ENCODE peak calls at places on chromosomes 7 and 10, in eight cellular contexts. One of them, this sample, is unnamed.

GRCh38 chr7:30933124-30933893 is 21.7 kb downstream of the AQP1 start:
- DNase-seq in CD8-positive, alpha-beta memory T cell: no peak
- DNase-seq in cardiac muscle cell: no peak
- DNase-seq in fibroblast of lung: no peak
- DNase-seq in right atrium auricular region: peak
- DNase-seq in right cardiac atrium: no peak
- DNase-seq in GM12865: peak
- DNase-seq in Karpas-422: no peak
- DNase-seq in this sample: no peak

GRCh38 chr7:28237368-28237767 is 56.8 kb upstream of the JAZF1 start:
- DNase-seq in CD8-positive, alpha-beta memory T cell: no peak
- DNase-seq in cardiac muscle cell: no peak
- DNase-seq in fibroblast of lung: no peak
- DNase-seq in right atrium auricular region: no peak
- DNase-seq in right cardiac atrium: peak
- DNase-seq in GM12865: no peak
- DNase-seq in Karpas-422: no peak
- DNase-seq in this sample: no peak

GRCh38 chr10:77970869-77971803 is 44.6 kb upstream of the DLG5 start:
- DNase-seq in CD8-positive, alpha-beta memory T cell: no peak
- DNase-seq in cardiac muscle cell: peak
- DNase-seq in fibroblast of lung: peak
- DNase-seq in right atrium auricular region: peak
- DNase-seq in right cardiac atrium: peak
- DNase-seq in GM12865: no peak
- DNase-seq in Karpas-422: no peak
- DNase-seq in this sample: no peak

GRCh38 chr10:108069096-108069495 is 904.6 kb upstream of the SORCS1 start:
- DNase-seq in CD8-positive, alpha-beta memory T cell: no peak
- DNase-seq in cardiac muscle cell: no peak
- DNase-seq in fibroblast of lung: no peak
- DNase-seq in right atrium auricular region: no peak
- DNase-seq in right cardiac atrium: no peak
- DNase-seq in GM12865: no peak
- DNase-seq in Karpas-422: no peak
- DNase-seq in this sample: no peak

GRCh38 chr7:89238156-89238555 is 442.6 kb upstream of the TEX47 start:
- DNase-seq in CD8-positive, alpha-beta memory T cell: no peak
- DNase-seq in cardiac muscle cell: no peak
- DNase-seq in fibroblast of lung: peak
- DNase-seq in right atrium auricular region: no peak
- DNase-seq in right cardiac atrium: no peak
- DNase-seq in GM12865: no peak
- DNase-seq in Karpas-422: no peak
- DNase-seq in this sample: no peak

GRCh38 chr10:126617208-126617607 is 53.3 kb downstream of the C10orf90 start:
- DNase-seq in CD8-positive, alpha-beta memory T cell: no peak
- DNase-seq in cardiac muscle cell: no peak
- DNase-seq in fibroblast of lung: no peak
- DNase-seq in right atrium auricular region: no peak
- DNase-seq in right cardiac atrium: no peak
- DNase-seq in GM12865: no peak
- DNase-seq in Karpas-422: no peak
- DNase-seq in this sample: no peak

GRCh38 chr10:123009105-123009805 is 449 bp downstream of the ACADSB start:
- DNase-seq in CD8-positive, alpha-beta memory T cell: no peak
- DNase-seq in cardiac muscle cell: peak
- DNase-seq in fibroblast of lung: peak
- DNase-seq in right atrium auricular region: peak
- DNase-seq in right cardiac atrium: peak
- DNase-seq in GM12865: peak
- DNase-seq in Karpas-422: peak
- DNase-seq in this sample: peak

GRCh38 chr10:119469325-119469707 is 73.2 kb downstream of the RGS10 start:
- DNase-seq in CD8-positive, alpha-beta memory T cell: no peak
- DNase-seq in cardiac muscle cell: no peak
- DNase-seq in fibroblast of lung: no peak
- DNase-seq in right atrium auricular region: no peak
- DNase-seq in right cardiac atrium: no peak
- DNase-seq in GM12865: no peak
- DNase-seq in Karpas-422: no peak
- DNase-seq in this sample: no peak

GRCh38 chr10:44056206-44056605 is 328.7 kb downstream of the CXCL12 start:
- DNase-seq in CD8-positive, alpha-beta memory T cell: no peak
- DNase-seq in cardiac muscle cell: no peak
- DNase-seq in fibroblast of lung: no peak
- DNase-seq in right atrium auricular region: no peak
- DNase-seq in right cardiac atrium: no peak
- DNase-seq in GM12865: no peak
- DNase-seq in Karpas-422: no peak
- DNase-seq in this sample: no peak

GRCh38 chr10:119658274-119658673 is 7.1 kb downstream of the BAG3 start:
- DNase-seq in CD8-positive, alpha-beta memory T cell: no peak
- DNase-seq in cardiac muscle cell: peak
- DNase-seq in fibroblast of lung: peak
- DNase-seq in right atrium auricular region: peak
- DNase-seq in right cardiac atrium: peak
- DNase-seq in GM12865: no peak
- DNase-seq in Karpas-422: no peak
- DNase-seq in this sample: no peak

GRCh38 chr10:77478248-77478963 is 159.2 kb downstream of the KCNMA1 start:
- DNase-seq in CD8-positive, alpha-beta memory T cell: no peak
- DNase-seq in cardiac muscle cell: no peak
- DNase-seq in fibroblast of lung: peak
- DNase-seq in right atrium auricular region: no peak
- DNase-seq in right cardiac atrium: no peak
- DNase-seq in GM12865: no peak
- DNase-seq in Karpas-422: no peak
- DNase-seq in this sample: no peak

GRCh38 chr7:23273141-23273599 is 26.0 kb upstream of the MALSU1 start:
- DNase-seq in CD8-positive, alpha-beta memory T cell: peak
- DNase-seq in cardiac muscle cell: peak
- DNase-seq in fibroblast of lung: peak
- DNase-seq in right atrium auricular region: peak
- DNase-seq in right cardiac atrium: peak
- DNase-seq in GM12865: peak
- DNase-seq in Karpas-422: peak
- DNase-seq in this sample: peak

GRCh38 chr10:52540479-52540984 is 226.5 kb downstream of the DKK1 start:
- DNase-seq in CD8-positive, alpha-beta memory T cell: no peak
- DNase-seq in cardiac muscle cell: no peak
- DNase-seq in fibroblast of lung: no peak
- DNase-seq in right atrium auricular region: no peak
- DNase-seq in right cardiac atrium: no peak
- DNase-seq in GM12865: no peak
- DNase-seq in Karpas-422: no peak
- DNase-seq in this sample: no peak

GRCh38 chr10:72242675-72243074 is 26.6 kb upstream of the ASCC1 start:
- DNase-seq in CD8-positive, alpha-beta memory T cell: no peak
- DNase-seq in cardiac muscle cell: no peak
- DNase-seq in fibroblast of lung: peak
- DNase-seq in right atrium auricular region: peak
- DNase-seq in right cardiac atrium: peak
- DNase-seq in GM12865: no peak
- DNase-seq in Karpas-422: no peak
- DNase-seq in this sample: no peak

GRCh38 chr7:140982508-140982907 is 32.2 kb downstream of the MRPS33 start:
- DNase-seq in CD8-positive, alpha-beta memory T cell: no peak
- DNase-seq in cardiac muscle cell: no peak
- DNase-seq in fibroblast of lung: no peak
- DNase-seq in right atrium auricular region: no peak
- DNase-seq in right cardiac atrium: no peak
- DNase-seq in GM12865: peak
- DNase-seq in Karpas-422: no peak
- DNase-seq in this sample: no peak

GRCh38 chr10:58513189-58514101 is 773 bp downstream of the BICC1 start:
- DNase-seq in CD8-positive, alpha-beta memory T cell: no peak
- DNase-seq in cardiac muscle cell: peak
- DNase-seq in fibroblast of lung: peak
- DNase-seq in right atrium auricular region: peak
- DNase-seq in right cardiac atrium: peak
- DNase-seq in GM12865: no peak
- DNase-seq in Karpas-422: no peak
- DNase-seq in this sample: peak

GRCh38 chr7:99927536-99927935 is 1.9 kb downstream of the GJC3 start:
- DNase-seq in CD8-positive, alpha-beta memory T cell: no peak
- DNase-seq in cardiac muscle cell: no peak
- DNase-seq in fibroblast of lung: no peak
- DNase-seq in right atrium auricular region: no peak
- DNase-seq in right cardiac atrium: no peak
- DNase-seq in GM12865: no peak
- DNase-seq in Karpas-422: no peak
- DNase-seq in this sample: no peak
- H3K4me3 ChIP-seq in CD8-positive, alpha-beta memory T cell: no peak
- H3K4me3 ChIP-seq in cardiac muscle cell: no peak
- H3K4me3 ChIP-seq in fibroblast of lung: no peak
- H3K4me3 ChIP-seq in right atrium auricular region: no peak
- H3K4me3 ChIP-seq in right cardiac atrium: no peak
- H3K4me3 ChIP-seq in GM12865: no peak
- H3K4me3 ChIP-seq in Karpas-422: no peak
- H3K4me3 ChIP-seq in this sample: no peak

DNA sequence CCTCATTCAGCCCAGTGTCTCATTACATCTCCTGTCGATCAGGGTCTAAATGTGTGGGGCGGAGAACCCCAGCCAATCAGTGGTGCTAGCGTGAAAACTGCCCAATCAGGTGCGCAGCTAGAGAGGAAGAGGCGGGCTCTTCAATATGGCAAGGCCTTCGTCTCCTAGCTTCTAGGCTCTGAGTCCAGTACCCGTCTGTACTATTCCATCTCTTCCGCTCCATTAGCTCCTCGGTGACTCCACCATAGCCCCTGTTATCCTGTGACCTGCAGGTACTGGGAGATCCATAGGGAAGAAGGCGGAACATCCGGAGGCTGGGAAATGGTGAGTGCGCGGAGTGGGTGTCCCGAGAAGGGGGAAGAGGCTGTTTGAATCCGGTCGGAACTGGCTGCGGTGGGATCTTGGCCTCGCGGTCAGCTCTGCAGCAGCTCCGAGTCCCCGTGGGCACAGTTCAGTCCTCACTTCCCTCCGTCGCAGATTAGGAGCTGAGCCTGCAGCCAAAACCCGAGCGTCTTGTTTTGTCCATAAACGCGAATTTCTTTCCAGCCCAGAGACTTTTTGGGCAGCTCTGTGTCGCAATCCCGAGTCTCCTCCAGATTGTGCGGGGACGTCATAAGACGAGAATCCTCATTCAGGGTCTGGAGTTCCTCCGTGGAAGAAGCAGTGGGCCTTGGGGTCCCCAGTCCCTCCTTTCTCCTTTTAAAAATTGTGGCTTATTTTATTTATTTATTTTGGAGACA is at the start of gene ZNF727:
- DNase-seq in CD8-positive, alpha-beta memory T cell: no peak
- DNase-seq in cardiac muscle cell: no peak
- DNase-seq in fibroblast of lung: no peak
- DNase-seq in right atrium auricular region: peak
- DNase-seq in right cardiac atrium: peak
- DNase-seq in GM12865: no peak
- DNase-seq in Karpas-422: no peak
- DNase-seq in this sample: no peak
- H3K4me3 ChIP-seq in CD8-positive, alpha-beta memory T cell: no peak
- H3K4me3 ChIP-seq in cardiac muscle cell: no peak
- H3K4me3 ChIP-seq in fibroblast of lung: no peak
- H3K4me3 ChIP-seq in right atrium auricular region: peak
- H3K4me3 ChIP-seq in right cardiac atrium: peak
- H3K4me3 ChIP-seq in GM12865: no peak
- H3K4me3 ChIP-seq in Karpas-422: no peak
- H3K4me3 ChIP-seq in this sample: no peak

DNA sequence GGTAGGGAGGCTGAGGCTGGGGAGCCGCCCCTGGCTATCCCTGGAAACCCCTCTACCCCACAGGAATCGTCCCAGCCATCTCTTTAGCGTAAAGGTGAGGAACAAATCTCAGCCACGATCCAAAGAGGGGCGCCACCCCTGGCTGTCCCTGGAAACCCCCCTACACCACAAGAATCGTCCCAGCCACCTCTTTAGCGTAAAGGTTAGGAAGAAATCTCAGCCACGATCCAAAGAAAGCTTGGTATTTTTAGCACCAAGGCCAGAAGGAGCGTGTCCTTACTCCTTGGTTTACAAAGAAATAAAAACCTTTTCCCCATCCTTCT is 757 bp upstream of the TSPAN14 start:
- DNase-seq in CD8-positive, alpha-beta memory T cell: no peak
- DNase-seq in cardiac muscle cell: no peak
- DNase-seq in fibroblast of lung: no peak
- DNase-seq in right atrium auricular region: no peak
- DNase-seq in right cardiac atrium: no peak
- DNase-seq in GM12865: no peak
- DNase-seq in Karpas-422: no peak
- DNase-seq in this sample: no peak
- H3K4me3 ChIP-seq in CD8-positive, alpha-beta memory T cell: peak
- H3K4me3 ChIP-seq in cardiac muscle cell: peak
- H3K4me3 ChIP-seq in fibroblast of lung: no peak
- H3K4me3 ChIP-seq in right atrium auricular region: peak
- H3K4me3 ChIP-seq in right cardiac atrium: peak
- H3K4me3 ChIP-seq in GM12865: peak
- H3K4me3 ChIP-seq in Karpas-422: peak
- H3K4me3 ChIP-seq in this sample: peak

GRCh38 chr7:286278-286677 is 3.7 kb upstream of the FOXL3 start:
- DNase-seq in CD8-positive, alpha-beta memory T cell: no peak
- DNase-seq in cardiac muscle cell: no peak
- DNase-seq in fibroblast of lung: no peak
- DNase-seq in right atrium auricular region: no peak
- DNase-seq in right cardiac atrium: no peak
- DNase-seq in GM12865: no peak
- DNase-seq in Karpas-422: no peak
- DNase-seq in this sample: no peak

GRCh38 chr7:289756-290553 is at the start of gene FOXL3:
- DNase-seq in CD8-positive, alpha-beta memory T cell: no peak
- DNase-seq in cardiac muscle cell: no peak
- DNase-seq in fibroblast of lung: no peak
- DNase-seq in right atrium auricular region: no peak
- DNase-seq in right cardiac atrium: no peak
- DNase-seq in GM12865: no peak
- DNase-seq in Karpas-422: no peak
- DNase-seq in this sample: no peak

GRCh38 chr7:290554-291301 is 758 bp downstream of the FOXL3 start:
- DNase-seq in CD8-positive, alpha-beta memory T cell: no peak
- DNase-seq in cardiac muscle cell: no peak
- DNase-seq in fibroblast of lung: no peak
- DNase-seq in right atrium auricular region: no peak
- DNase-seq in right cardiac atrium: no peak
- DNase-seq in GM12865: no peak
- DNase-seq in Karpas-422: no peak
- DNase-seq in this sample: no peak

GRCh38 chr7:289209-289755 is 688 bp upstream of the FOXL3 start:
- DNase-seq in CD8-positive, alpha-beta memory T cell: no peak
- DNase-seq in cardiac muscle cell: no peak
- DNase-seq in fibroblast of lung: no peak
- DNase-seq in right atrium auricular region: no peak
- DNase-seq in right cardiac atrium: no peak
- DNase-seq in GM12865: no peak
- DNase-seq in Karpas-422: no peak
- DNase-seq in this sample: no peak

GRCh38 chr7:288671-289101 is 1.3 kb upstream of the FOXL3 start:
- DNase-seq in CD8-positive, alpha-beta memory T cell: no peak
- DNase-seq in cardiac muscle cell: no peak
- DNase-seq in fibroblast of lung: no peak
- DNase-seq in right atrium auricular region: no peak
- DNase-seq in right cardiac atrium: no peak
- DNase-seq in GM12865: no peak
- DNase-seq in Karpas-422: no peak
- DNase-seq in this sample: no peak
- H3K4me3 ChIP-seq in CD8-positive, alpha-beta memory T cell: no peak
- H3K4me3 ChIP-seq in cardiac muscle cell: no peak
- H3K4me3 ChIP-seq in fibroblast of lung: no peak
- H3K4me3 ChIP-seq in right atrium auricular region: no peak
- H3K4me3 ChIP-seq in right cardiac atrium: no peak
- H3K4me3 ChIP-seq in GM12865: no peak
- H3K4me3 ChIP-seq in Karpas-422: no peak
- H3K4me3 ChIP-seq in this sample: no peak

GRCh38 chr10:54282012-54282411 is 519.0 kb downstream of the PCDH15 start:
- DNase-seq in CD8-positive, alpha-beta memory T cell: no peak
- DNase-seq in cardiac muscle cell: no peak
- DNase-seq in fibroblast of lung: no peak
- DNase-seq in right atrium auricular region: no peak
- DNase-seq in right cardiac atrium: no peak
- DNase-seq in GM12865: no peak
- DNase-seq in Karpas-422: no peak
- DNase-seq in this sample: no peak
- H3K4me3 ChIP-seq in CD8-positive, alpha-beta memory T cell: no peak
- H3K4me3 ChIP-seq in cardiac muscle cell: no peak
- H3K4me3 ChIP-seq in fibroblast of lung: no peak
- H3K4me3 ChIP-seq in right atrium auricular region: no peak
- H3K4me3 ChIP-seq in right cardiac atrium: no peak
- H3K4me3 ChIP-seq in GM12865: no peak
- H3K4me3 ChIP-seq in Karpas-422: no peak
- H3K4me3 ChIP-seq in this sample: no peak